ENCODE peak calls at places on chromosome 2, in ten cellular contexts. X is foreskin fibroblast, Y is IMR-90, W is AG10803, G is HFF-Myc, Z is OCI-LY7, E is psoas muscle, C is AG09309, P is PC-9, V is fibroblast of the aortic adventitia. I is an unnamed sample.
A peak's percentile ranks its signal among the peaks of the same experiment; 100 is the strongest.

GRCh38 chr2:235358981-235359471 is 134.8 kb upstream of the AGAP1 start:
- DNase-seq in Z (no peak), E (no peak), V (no peak), X (no peak), W (peak; percentile 17), G (no peak), P (peak; percentile 91), C (no peak), Y (peak; percentile 10), I (no peak)

GRCh38 chr2:16653799-16654198 is 11.8 kb downstream of the CYRIA start:
- DNase-seq in Z (no peak), V (no peak), P (no peak), G (no peak), Y (no peak), W (no peak), E (no peak), X (no peak), C (no peak), I (no peak)

GRCh38 chr2:204116154-204116792 is 179.7 kb downstream of the ICOS start:
- DNase-seq in W (no peak), V (peak; percentile 4), P (no peak), C (no peak), E (no peak), Y (no peak), G (no peak), X (no peak), Z (no peak), I (no peak)

GRCh38 chr2:600542-601386 is 76.4 kb downstream of the TMEM18 start:
- DNase-seq in X (no peak), E (no peak), P (no peak), V (no peak), W (no peak), Z (no peak), G (no peak), C (no peak), Y (no peak), I (no peak)

GRCh38 chr2:200306969-200307811 is 697 bp downstream of the SPATS2L start:
- DNase-seq in P (peak; percentile 47), C (no peak), G (no peak), V (no peak), X (peak; percentile 54), Z (peak; percentile 44), E (peak; percentile 59), Y (no peak), W (peak; percentile 53), I (peak; percentile 33)

GRCh38 chr2:157784169-157784822 is 91.8 kb downstream of the ACVR1 start:
- DNase-seq in E (peak; percentile 26), C (peak; percentile 2), Y (peak; percentile 21), P (peak; percentile 25), W (no peak), X (no peak), G (no peak), V (peak; percentile 44), Z (no peak), I (peak; percentile 44)

GRCh38 chr2:45168731-45169338 is 159.6 kb upstream of the SIX2 start:
- DNase-seq in X (no peak), W (no peak), P (peak; percentile 49), Y (no peak), Z (no peak), V (no peak), G (no peak), C (no peak), E (peak; percentile 24), I (peak; percentile 51)

GRCh38 chr2:179434357-179434756 is 169.7 kb upstream of the SESTD1 start:
- DNase-seq in Y (no peak), P (no peak), Z (no peak), G (no peak), V (no peak), X (no peak), E (no peak), C (no peak), W (no peak), I (no peak)

GRCh38 chr2:207505728-207506127 is 24.0 kb upstream of the CREB1 start:
- DNase-seq in Y (peak; percentile 80), C (peak; percentile 63), G (peak; percentile 66), P (peak; percentile 57), W (peak; percentile 94), E (no peak), Z (no peak), V (peak; percentile 89), X (peak; percentile 66), I (peak; percentile 82)

GRCh38 chr2:138209009-138209408 is 244.7 kb downstream of the HNMT start:
- DNase-seq in G (no peak), X (peak; percentile 23), E (no peak), P (no peak), C (no peak), Y (no peak), V (no peak), W (no peak), Z (no peak), I (peak; percentile 66)

GRCh38 chr2:64166637-64167420 is 22.6 kb upstream of the PELI1 start:
- DNase-seq in V (no peak), W (no peak), Z (no peak), E (no peak), Y (peak; percentile 41), C (no peak), X (peak; percentile 14), P (no peak), G (no peak), I (no peak)

GRCh38 chr2:237057893-237058300 is 27.8 kb upstream of the COPS8 start:
- DNase-seq in P (no peak), X (no peak), Y (no peak), V (no peak), G (no peak), W (no peak), Z (peak; percentile 89), E (no peak), C (no peak), I (no peak)
- TF ChIP-seq CTCF in P (no peak), X (no peak), Y (no peak), V (no peak), G (no peak), W (no peak), Z (no peak), E (no peak), C (no peak), I (no peak)

GRCh38 chr2:63059434-63060078 is 8.9 kb downstream of the OTX1 start:
- DNase-seq in Y (no peak), Z (no peak), C (no peak), P (no peak), V (no peak), E (no peak), W (no peak), G (no peak), X (no peak), I (no peak)

GRCh38 chr2:63058742-63059433 is 8.3 kb downstream of the OTX1 start:
- DNase-seq in C (no peak), Y (no peak), P (no peak), E (peak; percentile 16), X (no peak), V (no peak), Z (no peak), W (no peak), G (no peak), I (no peak)

GRCh38 chr2:63056309-63057065 is 5.9 kb downstream of the OTX1 start:
- DNase-seq in X (peak; percentile 12), E (peak; percentile 28), V (no peak), Y (no peak), P (no peak), C (no peak), W (no peak), Z (no peak), G (no peak), I (no peak)

GRCh38 chr2:63057249-63058148 is 6.9 kb downstream of the OTX1 start:
- DNase-seq in Z (no peak), C (no peak), X (no peak), V (no peak), G (no peak), W (no peak), Y (no peak), E (no peak), P (no peak), I (no peak)

DNA sequence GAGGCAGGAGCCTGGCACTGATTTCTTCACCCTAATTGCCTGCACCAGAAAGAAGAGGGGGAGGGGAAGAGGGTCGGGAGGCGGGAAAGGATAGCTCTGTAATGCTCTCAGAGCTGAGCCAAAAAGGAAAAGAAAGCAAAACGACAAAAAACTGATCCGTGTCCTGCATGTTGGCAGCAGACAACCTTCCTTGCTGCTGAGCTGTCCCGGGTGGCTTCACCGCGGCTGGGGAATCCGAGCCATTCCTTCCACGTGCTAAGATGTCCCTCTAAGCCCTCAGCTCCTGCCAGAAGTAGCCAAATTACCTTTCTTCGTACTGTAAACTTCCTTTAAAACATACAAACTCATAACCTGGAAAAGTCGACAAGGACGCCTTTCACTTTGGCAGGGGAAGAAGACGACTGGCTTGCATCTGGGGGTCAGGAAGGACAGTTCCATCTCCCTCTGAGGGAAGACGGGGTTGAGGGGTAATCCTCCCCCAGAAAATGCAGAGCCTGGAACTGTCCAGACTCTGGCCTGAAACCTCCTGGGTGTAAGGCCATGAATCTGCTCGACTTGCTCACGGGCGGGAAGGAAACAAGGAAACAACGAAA is 7.6 kb downstream of the OTX1 start:
- DNase-seq in E (peak; percentile 9), W (no peak), Z (no peak), P (no peak), C (no peak), V (peak; percentile 36), X (no peak), G (no peak), Y (peak; percentile 12), I (no peak)
- H3K4me3 ChIP-seq in E (peak overlapping the region; percentile 54), W (no peak overlapping the region), Z (no peak overlapping the region), P (no peak overlapping the region), C (no peak overlapping the region), V (no peak overlapping the region), X (no peak overlapping the region), G (no peak overlapping the region), Y (no peak overlapping the region), I (no peak overlapping the region)

DNA sequence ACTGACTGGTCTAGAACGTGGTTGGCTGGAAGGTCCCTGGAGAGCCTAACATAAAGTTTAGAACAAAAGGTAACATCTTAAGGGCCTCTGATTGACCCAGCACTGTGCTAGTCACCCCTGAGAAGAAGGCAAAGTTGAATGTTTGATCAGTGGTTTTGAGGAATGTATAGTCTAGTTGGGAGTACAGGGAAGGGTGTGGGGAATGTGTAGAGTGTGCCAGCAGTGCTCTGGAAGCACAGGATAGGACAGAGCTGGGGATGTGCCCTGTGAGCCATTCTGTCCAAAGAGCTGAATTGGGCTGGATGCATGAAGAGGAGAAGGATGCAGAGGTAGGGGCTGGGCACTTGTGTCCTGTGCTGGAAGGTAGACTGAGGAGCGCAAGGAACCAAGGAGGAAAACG is 41.0 kb upstream of the DOCK10 start:
- DNase-seq in G (no peak), C (no peak), E (no peak), X (no peak), W (no peak), V (no peak), P (no peak), Z (no peak), Y (no peak), I (no peak)
- TF ChIP-seq CTCF in G (no peak), C (no peak), E (no peak), X (no peak), W (no peak), V (no peak), P (no peak), Z (no peak), Y (no peak), I (no peak)

GRCh38 chr2:172807011-172807410 is 71.4 kb downstream of the RAPGEF4 start:
- DNase-seq in Z (no peak), E (no peak), X (no peak), G (no peak), Y (no peak), V (no peak), C (no peak), W (no peak), P (no peak), I (no peak)
- H3K4me3 ChIP-seq in Z (no peak overlapping the region), E (no peak overlapping the region), X (no peak overlapping the region), G (no peak overlapping the region), Y (no peak overlapping the region), V (no peak overlapping the region), C (no peak overlapping the region), W (no peak overlapping the region), P (no peak overlapping the region), I (no peak overlapping the region)

GRCh38 chr2:117917223-117917917 is 96.5 kb downstream of the CCDC93 start:
- DNase-seq in G (no peak), Z (no peak), V (peak; percentile 14), C (no peak), P (no peak), E (no peak), Y (peak; percentile 24), X (peak; percentile 3), W (no peak), I (peak; percentile 13)
- TF ChIP-seq CTCF in G (peak; percentile 36), Z (peak; percentile 21), V (peak; percentile 35), C (peak; percentile 36), P (no peak), E (no peak), Y (peak; percentile 37), X (peak; percentile 40), W (peak; percentile 47), I (peak; percentile 37)